ENCODE peak calls at places on chromosome 1, in seven cellular contexts. Z is H1, F is lung, U is epithelial cell of esophagus, M is fibroblast of the aortic adventitia, R is pancreas, N is psoas muscle. P is an unnamed sample.

GRCh38 chr1:36096500-36097412 is 8.1 kb downstream of the ADPRS start:
- DNase-seq in Z (no peak), F (no peak), U (no peak), M (no peak), R (no peak), N (no peak), P (no peak)

GRCh38 chr1:13930151-13930550 is 230.2 kb downstream of the PRDM2 start:
- DNase-seq in Z (peak; percentile 41), F (no peak), U (no peak), M (no peak), R (no peak), N (no peak), P (no peak)

GRCh38 chr1:224528900-224529299 is 87.2 kb upstream of the CNIH3 start:
- DNase-seq in Z (no peak), F (no peak), U (peak; percentile 49), M (peak; percentile 86), R (no peak), N (no peak), P (no peak)

GRCh38 chr1:185074307-185074706 is 28.9 kb downstream of the RNF2 start:
- DNase-seq in Z (no peak), F (no peak), U (peak; percentile 16), M (peak; percentile 30), R (no peak), N (no peak), P (no peak)

GRCh38 chr1:3054474-3054873 is 14.5 kb upstream of the PRDM16 start:
- DNase-seq in Z (no peak), F (no peak), U (no peak), M (no peak), R (peak; percentile 12), N (no peak), P (no peak)

GRCh38 chr1:229111703-229112319 is 159.1 kb upstream of the RAB4A start:
- DNase-seq in Z (no peak), F (no peak), U (no peak), M (peak; percentile 37), R (no peak), N (no peak), P (no peak)

GRCh38 chr1:147624011-147624410 is 46.3 kb downstream of the ACP6 start:
- DNase-seq in Z (no peak), F (no peak), U (no peak), M (no peak), R (no peak), N (no peak), P (no peak)

GRCh38 chr1:214476958-214477870 is 74.2 kb downstream of the PTPN14 start:
- DNase-seq in Z (no peak), F (peak; percentile 54), U (peak; percentile 99), M (peak; percentile 92), R (no peak), N (no peak), P (peak; percentile 71)

GRCh38 chr1:107829083-107829771 is 135.8 kb downstream of the VAV3 start:
- DNase-seq in Z (no peak), F (no peak), U (no peak), M (no peak), R (no peak), N (no peak), P (no peak)

GRCh38 chr1:193707271-193708015 is 521.0 kb upstream of the B3GALT2 start:
- DNase-seq in Z (no peak), F (no peak), U (peak; percentile 88), M (no peak), R (no peak), N (no peak), P (no peak)

GRCh38 chr1:23664837-23665795 is 26.5 kb upstream of the RPL11 start:
- DNase-seq in Z (no peak), F (no peak), U (peak; percentile 50), M (peak; percentile 56), R (no peak), N (no peak), P (no peak)

GRCh38 chr1:87200875-87201638 is 127.6 kb upstream of the LMO4 start:
- DNase-seq in Z (no peak), F (no peak), U (peak; percentile 79), M (no peak), R (no peak), N (no peak), P (no peak)

GRCh38 chr1:35511305-35511704 is 45.9 kb downstream of the KIAA0319L start:
- DNase-seq in Z (no peak), F (no peak), U (no peak), M (no peak), R (no peak), N (no peak), P (no peak)

GRCh38 chr1:91736146-91736998 is 149.6 kb downstream of the TGFBR3 start:
- DNase-seq in Z (no peak), F (no peak), U (no peak), M (peak; percentile 48), R (no peak), N (no peak), P (no peak)

GRCh38 chr1:32031578-32032286 is 18.1 kb downstream of the KHDRBS1 start:
- DNase-seq in Z (no peak), F (no peak), U (peak; percentile 62), M (peak; percentile 44), R (no peak), N (no peak), P (peak; percentile 36)

GRCh38 chr1:27302612-27303011 is 19.4 kb upstream of the TMEM222 start:
- DNase-seq in Z (no peak), F (no peak), U (no peak), M (no peak), R (no peak), N (no peak), P (no peak)

GRCh38 chr1:27303509-27303908 is 18.5 kb upstream of the TMEM222 start:
- DNase-seq in Z (no peak), F (no peak), U (no peak), M (no peak), R (no peak), N (no peak), P (no peak)

GRCh38 chr1:27307851-27308598 is 13.9 kb upstream of the TMEM222 start:
- DNase-seq in Z (no peak), F (no peak), U (no peak), M (no peak), R (no peak), N (no peak), P (no peak)

GRCh38 chr1:27306071-27306470 is 15.9 kb upstream of the TMEM222 start:
- DNase-seq in Z (no peak), F (no peak), U (no peak), M (no peak), R (no peak), N (no peak), P (no peak)

DNA sequence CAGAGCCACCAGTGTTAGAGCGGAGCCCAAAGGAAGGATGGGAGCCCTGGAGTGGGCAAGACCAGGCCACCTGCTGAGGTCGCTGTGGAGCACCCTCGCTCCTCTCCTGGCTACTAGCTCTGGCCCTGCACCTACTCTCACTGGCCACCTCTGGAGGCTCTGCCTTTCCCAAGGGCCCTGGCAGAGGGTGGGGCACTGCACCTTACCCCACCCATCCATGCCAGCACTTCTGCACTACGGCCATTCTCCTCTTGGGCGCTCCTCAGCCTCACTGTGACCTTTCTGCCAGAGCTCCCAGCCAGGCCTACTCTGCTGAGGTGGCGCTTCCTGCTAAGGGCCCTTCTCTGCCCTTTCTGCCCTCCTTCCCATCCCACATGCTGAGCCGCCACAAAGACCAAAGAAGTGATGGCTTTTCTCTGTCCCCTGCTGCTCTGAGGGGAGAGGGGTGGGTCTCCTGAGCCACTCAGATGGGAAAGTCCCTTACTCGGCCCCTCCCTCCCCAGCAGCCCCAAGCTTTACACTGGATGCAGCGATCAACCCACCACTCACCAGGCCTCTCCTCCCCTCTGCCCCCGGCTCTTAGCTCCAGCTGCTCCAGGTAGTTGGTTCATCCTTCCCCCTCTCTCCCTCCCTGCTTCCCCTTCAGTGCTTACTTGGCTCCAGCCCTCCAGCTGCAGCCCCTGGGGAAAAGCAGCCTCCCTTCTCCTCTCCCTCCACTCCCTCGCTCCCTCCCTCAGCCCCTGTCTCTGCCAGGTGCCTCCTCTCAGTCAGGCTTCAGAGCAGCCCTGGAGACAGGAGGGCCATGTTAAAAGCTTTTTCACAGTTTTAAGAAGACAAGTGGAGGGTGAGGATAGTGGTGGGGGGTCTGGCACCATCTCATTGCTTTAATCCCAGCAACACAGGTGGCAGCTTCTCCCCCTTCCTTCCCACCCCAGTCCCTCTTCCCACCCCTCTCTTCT is 14.8 kb upstream of the TMEM222 start:
- DNase-seq in Z (no peak), F (no peak), U (no peak), M (no peak), R (no peak), N (no peak), P (no peak)
- TF ChIP-seq CTCF in Z (peak; percentile 41), F (no peak), U (no peak), M (peak; percentile 6), R (no peak), N (no peak), P (peak; percentile 19)

GRCh38 chr1:1355376-1355775 is 3.0 kb downstream of the MXRA8 start:
- DNase-seq in Z (no peak), F (no peak), U (peak; percentile 41), M (no peak), R (peak; percentile 14), N (peak; percentile 54), P (no peak)

GRCh38 chr1:1358433-1359201 is at the start of gene MXRA8:
- DNase-seq in Z (no peak), F (peak; percentile 60), U (no peak), M (peak; percentile 96), R (peak; percentile 37), N (peak; percentile 85), P (peak; percentile 31)

GRCh38 chr1:1356166-1356795 is 2.1 kb downstream of the MXRA8 start:
- DNase-seq in Z (no peak), F (no peak), U (no peak), M (no peak), R (peak; percentile 18), N (no peak), P (no peak)

GRCh38 chr1:1357871-1358432 is 403 bp downstream of the MXRA8 start:
- DNase-seq in Z (no peak), F (no peak), U (no peak), M (no peak), R (peak; percentile 13), N (peak; percentile 23), P (no peak)

GRCh38 chr1:1356796-1357401 is 1.5 kb downstream of the MXRA8 start:
- DNase-seq in Z (no peak), F (no peak), U (no peak), M (no peak), R (peak; percentile 14), N (peak; percentile 38), P (no peak)
- H3K4me3 ChIP-seq in Z (no peak overlapping the region), F (peak overlapping the region; percentile 23), U (no peak overlapping the region), M (peak overlapping the region; percentile 88), R (no peak overlapping the region), N (peak overlapping the region; percentile 57), P (peak overlapping the region; percentile 85)

GRCh38 chr1:196393742-196394141 is 214.5 kb downstream of the KCNT2 start:
- DNase-seq in Z (no peak), F (no peak), U (peak; percentile 65), M (peak; percentile 61), R (no peak), N (peak; percentile 12), P (no peak)
- TF ChIP-seq CTCF in Z (no peak), F (no peak), U (no peak), M (no peak), R (no peak), N (no peak), P (no peak)

DNA sequence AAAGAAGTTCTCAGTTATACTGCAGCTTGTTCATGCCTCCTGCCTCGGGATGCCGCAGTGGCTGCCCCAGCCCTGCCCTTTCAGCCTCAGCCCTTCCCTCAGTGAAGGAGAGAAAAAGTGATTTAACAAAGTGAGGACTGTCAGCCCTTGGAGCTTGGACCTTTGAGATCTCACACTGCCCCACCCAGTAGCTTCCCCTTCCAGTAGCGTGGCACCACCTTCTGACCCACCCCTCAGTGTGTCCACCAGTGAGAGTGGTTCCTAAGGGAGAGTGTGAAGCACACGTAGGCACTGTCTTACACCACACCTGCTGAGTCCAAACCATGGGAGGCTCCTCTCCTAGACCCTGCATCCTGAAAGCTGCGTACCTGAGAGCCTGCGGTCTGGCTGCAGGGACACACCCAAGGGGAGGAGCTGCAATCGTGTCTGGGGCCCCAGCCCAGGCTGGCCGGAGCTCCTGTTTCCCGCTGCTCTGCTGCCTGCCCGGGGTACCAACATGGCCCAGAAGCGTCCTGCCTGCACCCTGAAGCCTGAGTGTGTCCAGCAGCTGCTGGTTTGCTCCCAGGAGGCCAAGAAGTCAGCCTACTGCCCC is at the start of gene CDA:
- DNase-seq in Z (no peak), F (no peak), U (peak; percentile 76), M (no peak), R (no peak), N (peak; percentile 43), P (no peak)
- H3K4me3 ChIP-seq in Z (peak within 1 kb of the TSS; percentile 30), F (peak within 1 kb of the TSS; percentile 15), U (peak within 1 kb of the TSS; percentile 37), M (peak within 1 kb of the TSS; percentile 3), R (no peak within 1 kb of the TSS), N (peak within 1 kb of the TSS; percentile 36), P (peak within 1 kb of the TSS; percentile 40)

P was measured in AG04449.